ENCODE peak calls at places on chromosomes 16 and 17, in five cellular contexts. Y, J, O, P and Q are unnamed samples.

GRCh38 chr16:5064915-5065314 is 841 bp downstream of the C16orf89 start:
- DNase-seq in J (no peak), O (peak; percentile 59), P (no peak), Y (no peak), Q (no peak)

GRCh38 chr16:1003551-1004347 is 22.2 kb downstream of the SOX8 start:
- DNase-seq in O (no peak), P (no peak), J (peak; percentile 22), Y (no peak), Q (no peak)

GRCh38 chr16:87435399-87436224 is 43.5 kb downstream of the MAP1LC3B start:
- DNase-seq in P (no peak), J (no peak), O (peak; percentile 20), Y (no peak), Q (no peak)

GRCh38 chr17:3890082-3890892 is 2.6 kb downstream of the CAMKK1 start:
- DNase-seq in J (no peak), P (peak; percentile 54), O (peak; percentile 60), Y (peak; percentile 62), Q (peak; percentile 69)

GRCh38 chr17:75843577-75844529 is at the start of gene UNC13D:
- DNase-seq in J (peak; percentile 53), P (peak; percentile 56), Y (peak; percentile 56), O (peak; percentile 70), Q (peak; percentile 85)

GRCh38 chr16:81779540-81780320 is 639 bp downstream of the PLCG2 start:
- DNase-seq in J (no peak), O (peak; percentile 56), P (peak; percentile 47), Y (no peak), Q (peak; percentile 72)

GRCh38 chr16:88466175-88466862 is 13.2 kb downstream of the ZFPM1 start:
- DNase-seq in Y (no peak), O (no peak), P (no peak), J (no peak), Q (peak; percentile 47)

GRCh38 chr16:88389191-88389590 is 6.4 kb downstream of the ZNF469 start:
- DNase-seq in J (no peak), O (no peak), P (no peak), Y (no peak), Q (no peak)

GRCh38 chr17:6683081-6683684 is 30.0 kb downstream of the SLC13A5 start:
- DNase-seq in J (no peak), O (no peak), P (no peak), Y (no peak), Q (no peak)

GRCh38 chr16:80938035-80938927 is 68.4 kb downstream of the CMC2 start:
- DNase-seq in P (no peak), J (no peak), O (no peak), Y (no peak), Q (no peak)

GRCh38 chr16:88069397-88070168 is 118.3 kb downstream of the BANP start:
- DNase-seq in Y (no peak), P (peak; percentile 79), J (no peak), O (peak; percentile 54), Q (peak; percentile 93)

GRCh38 chr16:23668873-23669272 is 9.8 kb upstream of the PLK1 start:
- DNase-seq in P (no peak), J (no peak), O (no peak), Y (no peak), Q (no peak)